ENCODE peak calls at places on chromosomes 1 and 21, in four cellular contexts. C, K, B and H are unnamed samples.

GRCh38 chr1:3539707-3540425 is 71.4 kb downstream of the MEGF6 start:
- DNase-seq in C (no peak), K (no peak), B (no peak), H (no peak)

GRCh38 chr21:35563885-35564451 is 496.4 kb downstream of the SETD4 start:
- DNase-seq in C (no peak), K (no peak), B (no peak), H (peak; percentile 91)

GRCh38 chr21:46097826-46098286 is at the start of gene COL6A2:
- DNase-seq in C (peak; percentile 10), K (no peak), B (peak; percentile 61), H (peak; percentile 71)

GRCh38 chr1:24970399-24970753 is 40.3 kb upstream of the RUNX3 start:
- DNase-seq in C (no peak), K (no peak), B (peak; percentile 36), H (peak; percentile 75)

GRCh38 chr1:61082336-61083013 is at the start of gene NFIA:
- DNase-seq in C (peak; percentile 86), K (no peak), B (peak; percentile 80), H (peak; percentile 50)

GRCh38 chr1:7576946-7577657 is 194.0 kb upstream of the VAMP3 start:
- DNase-seq in C (peak; percentile 33), K (no peak), B (peak; percentile 31), H (peak; percentile 53)

GRCh38 chr1:163258181-163258580 is 55.5 kb upstream of the RGS5 start:
- DNase-seq in C (no peak), K (no peak), B (no peak), H (peak; percentile 30)

GRCh38 chr1:200491097-200491496 is 81.3 kb upstream of the ZNF281 start:
- DNase-seq in C (no peak), K (no peak), B (no peak), H (no peak)

GRCh38 chr1:21045351-21045750 is 131.3 kb downstream of the EIF4G3 start:
- DNase-seq in C (no peak), K (no peak), B (no peak), H (no peak)

GRCh38 chr1:102798718-102799117 is 309.6 kb downstream of the COL11A1 start:
- DNase-seq in C (no peak), K (no peak), B (no peak), H (no peak)

GRCh38 chr1:102796429-102796828 is 311.9 kb downstream of the COL11A1 start:
- DNase-seq in C (no peak), K (no peak), B (no peak), H (no peak)

DNA sequence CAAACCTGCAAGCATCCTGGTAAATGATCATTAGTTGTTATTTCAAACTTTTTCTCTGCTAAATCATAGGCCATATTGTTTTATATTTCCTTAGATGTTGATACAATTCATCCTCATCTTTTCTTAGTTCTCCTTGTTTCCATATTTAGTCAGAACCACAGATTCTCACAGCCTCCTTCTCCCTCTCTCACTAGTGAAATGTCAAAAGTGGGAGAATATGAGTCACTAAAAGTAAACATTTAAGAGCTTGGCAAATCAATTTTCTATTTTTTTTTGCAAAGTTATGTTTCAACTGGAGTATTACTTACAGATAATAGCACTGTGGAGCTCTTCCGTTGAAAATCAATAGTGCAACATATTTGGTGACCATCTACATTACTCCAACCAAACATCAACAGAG is 308.8 kb downstream of the COL11A1 start:
- DNase-seq in C (no peak), K (no peak), B (no peak), H (peak; percentile 59)
- TF ChIP-seq ELK1 in C (no peak), K (no peak), B (no peak), H (no peak)

DNA sequence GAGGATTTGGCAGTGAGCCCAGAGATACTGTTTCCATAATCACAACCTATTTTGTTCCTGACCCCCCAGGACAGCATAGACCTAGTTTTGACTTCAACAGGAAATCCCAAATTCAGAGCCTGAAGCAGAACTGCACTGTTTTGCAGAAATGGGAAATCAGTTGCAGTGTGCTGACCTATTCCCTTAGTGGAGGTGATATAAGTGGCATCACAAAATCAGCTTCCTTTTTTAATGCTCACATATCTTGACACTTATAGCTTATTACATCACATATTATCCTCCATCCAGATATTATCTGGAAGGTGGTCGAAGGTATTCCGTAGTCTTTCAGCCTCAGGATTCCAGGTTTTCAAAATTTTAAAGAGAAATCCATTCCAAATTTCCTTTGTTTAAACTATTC is 106.2 kb upstream of the DPYD start:
- DNase-seq in C (no peak), K (no peak), B (no peak), H (no peak)
- TF ChIP-seq ELK1 in C (no peak), K (no peak), B (no peak), H (no peak)

GRCh38 chr1:118773656-118774055 is 214.5 kb downstream of the TBX15 start:
- DNase-seq in C (no peak), K (no peak), B (no peak), H (no peak)

DNA sequence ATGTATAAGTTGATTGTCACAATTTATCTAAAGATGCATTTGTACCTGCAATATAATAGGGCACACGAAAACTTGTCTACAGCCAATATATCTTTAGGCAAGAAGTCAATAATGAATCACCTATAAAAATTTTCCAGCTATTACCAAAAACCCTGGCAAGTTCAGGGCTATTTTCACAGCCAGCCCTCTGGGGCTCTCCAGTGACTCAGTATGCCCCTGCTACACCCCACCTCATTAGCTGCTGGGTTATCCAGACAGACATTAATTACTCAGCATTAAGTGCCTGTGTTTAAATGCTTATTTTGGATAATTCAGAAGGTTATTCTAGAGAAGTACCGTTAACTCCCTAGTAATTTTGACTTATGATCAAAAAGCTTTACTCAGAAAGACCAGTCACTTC is 220.2 kb downstream of the TBX15 start:
- DNase-seq in C (no peak), K (no peak), B (no peak), H (no peak)
- TF ChIP-seq ELK1 in C (no peak), K (no peak), B (no peak), H (no peak)

GRCh38 chr1:42935971-42936308 is 22.7 kb downstream of the SLC2A1 start:
- DNase-seq in C (no peak), K (no peak), B (no peak), H (no peak)
- TF ChIP-seq ELK1 in C (no peak), K (no peak), B (no peak), H (no peak)

GRCh38 chr21:42784896-42785451 is 94.4 kb downstream of the WDR4 start:
- DNase-seq in C (no peak), K (no peak), B (no peak), H (no peak)
- TF ChIP-seq ELK1 in C (no peak), K (no peak), B (no peak), H (no peak)

DNA sequence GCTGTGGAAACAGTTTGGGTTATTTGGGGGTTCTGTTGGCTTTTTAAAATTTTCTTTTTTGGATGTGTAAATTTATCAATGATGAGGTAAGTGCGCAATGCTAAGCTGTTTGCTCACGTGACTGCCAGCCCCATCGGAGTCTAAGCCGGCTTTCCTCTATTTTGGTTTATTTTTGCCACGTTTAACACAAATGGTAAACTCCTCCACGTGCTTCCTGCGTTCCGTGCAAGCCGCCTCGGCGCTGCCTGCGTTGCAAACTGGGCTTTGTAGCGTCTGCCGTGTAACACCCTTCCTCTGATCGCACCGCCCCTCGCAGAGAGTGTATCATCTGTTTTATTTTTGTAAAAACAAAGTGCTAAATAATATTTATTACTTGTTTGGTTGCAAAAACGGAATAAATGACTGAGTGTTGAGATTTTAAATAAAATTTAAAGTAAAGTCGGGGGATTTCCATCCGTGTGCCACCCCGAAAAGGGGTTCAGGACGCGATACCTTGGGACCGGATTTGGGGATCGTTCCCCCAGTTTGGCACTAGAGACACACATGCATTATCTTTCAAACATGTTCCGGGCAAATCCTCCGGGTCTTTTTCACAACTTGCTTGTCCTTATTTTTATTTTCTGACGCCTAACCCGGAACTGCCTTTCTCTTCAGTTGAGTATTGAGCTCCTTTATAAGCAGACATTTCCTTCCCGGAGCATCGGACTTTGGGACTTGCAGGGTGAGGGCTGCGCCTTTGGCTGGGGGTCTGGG is 3.2 kb downstream of the OLIG2 start:
- DNase-seq in C (no peak), K (no peak), B (no peak), H (peak; percentile 14)
- TF ChIP-seq ELK1 in C (no peak), K (no peak), B (no peak), H (no peak)

DNA sequence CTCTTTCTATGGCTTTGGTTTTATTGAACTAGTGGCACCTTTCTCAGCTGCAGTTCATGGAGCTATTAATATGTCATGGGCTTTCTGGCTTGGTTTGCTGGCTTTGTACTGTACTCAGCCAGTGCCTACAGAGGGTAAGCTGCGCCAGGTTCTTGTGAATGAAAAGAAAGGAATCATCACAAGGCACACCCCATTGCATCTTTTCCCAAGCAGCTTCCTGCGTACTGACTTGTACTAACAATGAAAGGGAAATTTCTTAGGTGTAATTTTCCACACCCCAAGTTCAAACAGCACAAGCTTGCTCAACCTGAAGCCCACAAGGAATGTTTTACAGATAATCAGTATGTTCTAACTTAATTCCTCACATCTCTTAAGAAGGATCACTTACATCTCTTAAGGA is 78.0 kb upstream of the TNFSF18 start:
- DNase-seq in C (no peak), K (no peak), B (no peak), H (no peak)
- TF ChIP-seq ELK1 in C (no peak), K (no peak), B (no peak), H (no peak)